ENCODE peak calls at places on chromosomes 12 and 14, in seven cellular contexts. N, X, M, R, C, G and Z are unnamed samples.

GRCh38 chr14:33762462-33762861 is 188.4 kb downstream of the EGLN3 start:
- DNase-seq in N (no peak), X (no peak), M (no peak), R (peak; percentile 35), C (peak; percentile 21), G (no peak), Z (no peak)

GRCh38 chr12:120257041-120257821 is 8.3 kb downstream of the PXN start:
- DNase-seq in N (peak; percentile 64), X (no peak), M (peak; percentile 80), R (peak; percentile 86), C (peak; percentile 89), G (peak; percentile 49), Z (no peak)

GRCh38 chr12:27919671-27920235 is 52.8 kb downstream of the PTHLH start:
- DNase-seq in N (no peak), X (no peak), M (no peak), R (no peak), C (no peak), G (no peak), Z (no peak)

GRCh38 chr14:68658029-68658509 is 134.8 kb downstream of the ZFP36L1 start:
- DNase-seq in N (no peak), X (no peak), M (no peak), R (no peak), C (no peak), G (no peak), Z (no peak)

GRCh38 chr12:44812062-44812461 is 64.1 kb downstream of the NELL2 start:
- DNase-seq in N (no peak), X (no peak), M (no peak), R (no peak), C (no peak), G (no peak), Z (no peak)

GRCh38 chr12:87943666-87944065 is 85.5 kb downstream of the C12orf50 start:
- DNase-seq in N (peak; percentile 8), X (no peak), M (no peak), R (no peak), C (no peak), G (no peak), Z (no peak)

GRCh38 chr12:2999265-2999841 is 40.2 kb downstream of the TEAD4 start:
- DNase-seq in N (peak; percentile 98), X (no peak), M (no peak), R (no peak), C (no peak), G (no peak), Z (no peak)

GRCh38 chr12:132261328-132262138 is 67.9 kb downstream of the GALNT9 start:
- DNase-seq in N (no peak), X (no peak), M (no peak), R (no peak), C (no peak), G (no peak), Z (no peak)

GRCh38 chr12:8949525-8950286 is at the start of gene M6PR:
- DNase-seq in N (peak; percentile 95), X (peak; percentile 97), M (peak; percentile 97), R (peak; percentile 95), C (peak; percentile 88), G (peak; percentile 92), Z (peak; percentile 79)

GRCh38 chr12:68767191-68767590 is 21.2 kb downstream of the SLC35E3 start:
- DNase-seq in N (no peak), X (no peak), M (no peak), R (no peak), C (no peak), G (no peak), Z (no peak)

GRCh38 chr14:92513204-92513965 is at the start of gene RIN3:
- DNase-seq in N (peak; percentile 45), X (no peak), M (peak; percentile 65), R (peak; percentile 67), C (peak; percentile 84), G (no peak), Z (no peak)

GRCh38 chr12:90085491-90086274 is 377.0 kb upstream of the ATP2B1 start:
- DNase-seq in N (no peak), X (no peak), M (peak; percentile 70), R (no peak), C (no peak), G (no peak), Z (no peak)

GRCh38 chr12:69428351-69429048 is 41.7 kb upstream of the FRS2 start:
- DNase-seq in N (no peak), X (no peak), M (no peak), R (no peak), C (no peak), G (no peak), Z (no peak)

GRCh38 chr14:49303952-49304516 is 282.1 kb downstream of the RPS29 start:
- DNase-seq in N (peak; percentile 2), X (no peak), M (no peak), R (peak; percentile 2), C (no peak), G (peak; percentile 11), Z (no peak)